ENCODE peak calls at places on chromosomes 13 and 19, in seven cellular contexts. J is mesenchymal stem cell, L is mesendoderm, V is IMR-90, X is H9, T is H1, U is trophoblast cell. K is an unnamed sample.

GRCh38 chr13:110309159-110309476 is 2.0 kb downstream of the COL4A2 start:
- DNase-seq in U (no peak), X (no peak), V (no peak), J (no peak), L (no peak), T (no peak), K (no peak)

GRCh38 chr13:103287659-103288058 is 221.4 kb upstream of the SLC10A2 start:
- DNase-seq in V (no peak), L (no peak), T (no peak), J (no peak), X (no peak), U (no peak), K (no peak)

GRCh38 chr13:20536992-20537391 is 11.3 kb upstream of the CRYL1 start:
- DNase-seq in U (no peak), J (no peak), X (no peak), L (no peak), T (no peak), V (no peak), K (no peak)

GRCh38 chr13:51770160-51770559 is 33.8 kb downstream of the DHRS12 start:
- DNase-seq in U (peak), V (no peak), X (no peak), L (no peak), T (no peak), J (no peak), K (no peak)

GRCh38 chr13:27288397-27288796 is 17.8 kb downstream of the RASL11A start:
- DNase-seq in U (no peak), J (no peak), X (peak), L (no peak), V (no peak), T (no peak), K (no peak)

GRCh38 chr13:46354143-46355087 is 32.6 kb downstream of the RUBCNL start:
- DNase-seq in V (peak), L (no peak), X (no peak), U (peak), J (peak), T (no peak), K (no peak)

GRCh38 chr19:18697680-18698079 is 14.2 kb downstream of the CRTC1 start:
- DNase-seq in X (no peak), T (no peak), J (no peak), V (no peak), U (no peak), L (no peak), K (no peak)

GRCh38 chr13:35957174-35957867 is 173.9 kb downstream of the DCLK1 start:
- DNase-seq in T (no peak), J (no peak), V (peak), L (no peak), X (no peak), U (no peak), K (no peak)

GRCh38 chr13:112697756-112698655 is 8.2 kb downstream of the ATP11A start:
- DNase-seq in L (no peak), X (peak), U (no peak), J (no peak), T (no peak), V (peak), K (no peak)

DNA sequence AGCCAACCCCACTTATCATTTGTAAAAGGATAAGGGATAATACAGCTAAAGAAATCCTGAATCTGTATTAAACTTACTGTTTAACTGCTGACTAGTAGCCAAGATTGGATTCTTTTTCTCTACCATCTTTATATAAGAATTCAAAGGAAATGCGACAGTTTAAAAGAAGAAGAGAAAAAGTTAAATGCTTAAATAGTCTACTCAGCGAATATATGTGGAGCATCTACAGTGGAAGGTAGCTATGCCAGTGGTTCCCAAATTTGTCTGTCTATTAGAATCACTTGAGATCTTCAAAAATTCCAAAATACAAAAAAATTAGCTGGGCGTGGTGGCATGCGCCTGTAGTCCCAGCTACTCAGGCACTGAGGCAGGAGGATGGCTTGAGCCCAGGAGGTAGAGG is 60.8 kb upstream of the KLF5 start:
- DNase-seq in J (no peak), U (no peak), L (no peak), V (no peak), T (no peak), X (no peak), K (no peak)
- H3K27ac ChIP-seq in J (no peak), U (no peak), L (no peak), V (no peak), T (no peak), X (no peak), K (no peak)

DNA sequence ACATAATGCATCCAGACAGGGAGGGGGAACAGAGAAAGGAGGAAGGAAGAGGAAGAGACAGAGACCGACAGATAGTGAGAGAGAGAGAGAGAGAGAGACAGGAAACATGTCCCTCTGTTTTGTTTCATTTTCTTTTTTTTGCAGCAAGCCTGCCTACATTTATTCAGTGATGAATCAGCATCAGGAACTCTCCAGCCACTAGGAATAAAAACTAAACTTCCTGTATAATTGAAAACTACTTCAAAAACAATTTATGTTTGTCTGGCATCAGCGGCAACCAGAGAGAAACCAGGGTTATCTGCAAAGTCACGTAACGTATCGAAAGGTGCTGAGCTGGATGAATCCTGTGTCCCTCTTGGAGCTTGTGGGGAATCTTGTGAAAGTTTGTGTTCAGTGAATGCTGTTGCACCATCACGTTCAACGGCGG is 148.6 kb upstream of the SOX21 start:
- DNase-seq in T (no peak), X (no peak), L (no peak), J (peak), U (no peak), V (peak), K (no peak)
- H2BK5ac ChIP-seq in T (no peak), X (no peak), L (no peak), J (no peak), U (no peak), V (no peak), K (no peak)

GRCh38 chr19:20256606-20257005 is 89.6 kb downstream of the ZNF486 start:
- DNase-seq in J (no peak), L (no peak), V (no peak), U (no peak), X (no peak), T (peak), K (no peak)
- H3K27ac ChIP-seq in J (no peak), L (no peak), V (no peak), U (no peak), X (no peak), T (no peak), K (no peak)

GRCh38 chr19:45102481-45102880 is 9.5 kb downstream of the PPP1R37 start:
- DNase-seq in U (no peak), L (no peak), J (no peak), T (no peak), V (no peak), X (no peak), K (no peak)
- H2BK5ac ChIP-seq in U (no peak), L (no peak), J (no peak), T (no peak), V (no peak), X (no peak), K (peak)

K was measured in neuronal stem cell.